ENCODE peak calls at places on chromosome 20, in seven cellular contexts. One of them, this sample, is unnamed.
A peak's percentile ranks its signal among the peaks of the same experiment; 100 is the strongest.

GRCh38 chr20:51404297-51405060 is 138.0 kb downstream of the NFATC2 start:
- DNase-seq in CD4-positive, CD25-positive, alpha-beta regulatory T cell: peak; percentile 86
- DNase-seq in iris pigment epithelial cell: peak; percentile 54
- DNase-seq in AG10803: no peak
- DNase-seq in cardiac fibroblast: peak; percentile 61
- DNase-seq in LoVo: no peak
- DNase-seq in NCI-H748 treated with DMSO at 0.1 percent for 48 hours: no peak
- DNase-seq in this sample: no peak

GRCh38 chr20:63023836-63024571 is 17.2 kb upstream of the BHLHE23 start:
- DNase-seq in CD4-positive, CD25-positive, alpha-beta regulatory T cell: no peak
- DNase-seq in iris pigment epithelial cell: no peak
- DNase-seq in AG10803: no peak
- DNase-seq in cardiac fibroblast: no peak
- DNase-seq in LoVo: no peak
- DNase-seq in NCI-H748 treated with DMSO at 0.1 percent for 48 hours: no peak
- DNase-seq in this sample: peak; percentile 21

GRCh38 chr20:56579261-56579660 is 46.2 kb downstream of the FAM209B start:
- DNase-seq in CD4-positive, CD25-positive, alpha-beta regulatory T cell: no peak
- DNase-seq in iris pigment epithelial cell: no peak
- DNase-seq in AG10803: no peak
- DNase-seq in cardiac fibroblast: no peak
- DNase-seq in LoVo: no peak
- DNase-seq in NCI-H748 treated with DMSO at 0.1 percent for 48 hours: no peak
- DNase-seq in this sample: no peak

GRCh38 chr20:36273414-36274247 is 32.5 kb upstream of the DLGAP4 start:
- DNase-seq in CD4-positive, CD25-positive, alpha-beta regulatory T cell: no peak
- DNase-seq in iris pigment epithelial cell: peak; percentile 18
- DNase-seq in AG10803: peak; percentile 13
- DNase-seq in cardiac fibroblast: peak; percentile 47
- DNase-seq in LoVo: peak; percentile 7
- DNase-seq in NCI-H748 treated with DMSO at 0.1 percent for 48 hours: no peak
- DNase-seq in this sample: no peak

GRCh38 chr20:57223648-57224489 is 42.6 kb downstream of the BMP7 start:
- DNase-seq in CD4-positive, CD25-positive, alpha-beta regulatory T cell: no peak
- DNase-seq in iris pigment epithelial cell: no peak
- DNase-seq in AG10803: peak; percentile 62
- DNase-seq in cardiac fibroblast: no peak
- DNase-seq in LoVo: peak; percentile 44
- DNase-seq in NCI-H748 treated with DMSO at 0.1 percent for 48 hours: no peak
- DNase-seq in this sample: no peak

GRCh38 chr20:5863040-5863811 is 87.1 kb downstream of the TRMT6 start:
- DNase-seq in CD4-positive, CD25-positive, alpha-beta regulatory T cell: no peak
- DNase-seq in iris pigment epithelial cell: peak; percentile 91
- DNase-seq in AG10803: peak; percentile 64
- DNase-seq in cardiac fibroblast: peak; percentile 91
- DNase-seq in LoVo: no peak
- DNase-seq in NCI-H748 treated with DMSO at 0.1 percent for 48 hours: no peak
- DNase-seq in this sample: peak; percentile 53

GRCh38 chr20:3282271-3283221 is 43.6 kb upstream of the SLC4A11 start:
- DNase-seq in CD4-positive, CD25-positive, alpha-beta regulatory T cell: no peak
- DNase-seq in iris pigment epithelial cell: no peak
- DNase-seq in AG10803: no peak
- DNase-seq in cardiac fibroblast: no peak
- DNase-seq in LoVo: no peak
- DNase-seq in NCI-H748 treated with DMSO at 0.1 percent for 48 hours: no peak
- DNase-seq in this sample: no peak

GRCh38 chr20:43900496-43900895 is 14.2 kb upstream of the TOX2 start:
- DNase-seq in CD4-positive, CD25-positive, alpha-beta regulatory T cell: no peak
- DNase-seq in iris pigment epithelial cell: no peak
- DNase-seq in AG10803: no peak
- DNase-seq in cardiac fibroblast: no peak
- DNase-seq in LoVo: no peak
- DNase-seq in NCI-H748 treated with DMSO at 0.1 percent for 48 hours: no peak
- DNase-seq in this sample: no peak

GRCh38 chr20:44706371-44707258 is 8.6 kb upstream of the CCN5 start:
- DNase-seq in CD4-positive, CD25-positive, alpha-beta regulatory T cell: no peak
- DNase-seq in iris pigment epithelial cell: no peak
- DNase-seq in AG10803: peak; percentile 89
- DNase-seq in cardiac fibroblast: peak; percentile 55
- DNase-seq in LoVo: no peak
- DNase-seq in NCI-H748 treated with DMSO at 0.1 percent for 48 hours: no peak
- DNase-seq in this sample: peak; percentile 13

GRCh38 chr20:41003143-41003932 is 25.3 kb upstream of the TOP1 start:
- DNase-seq in CD4-positive, CD25-positive, alpha-beta regulatory T cell: peak; percentile 84
- DNase-seq in iris pigment epithelial cell: peak; percentile 99
- DNase-seq in AG10803: peak; percentile 96
- DNase-seq in cardiac fibroblast: peak; percentile 99
- DNase-seq in LoVo: peak; percentile 92
- DNase-seq in NCI-H748 treated with DMSO at 0.1 percent for 48 hours: peak; percentile 49
- DNase-seq in this sample: peak; percentile 92

GRCh38 chr20:2524435-2525272 is 11.7 kb upstream of the TMC2 start:
- DNase-seq in CD4-positive, CD25-positive, alpha-beta regulatory T cell: peak; percentile 87
- DNase-seq in iris pigment epithelial cell: peak; percentile 68
- DNase-seq in AG10803: peak; percentile 65
- DNase-seq in cardiac fibroblast: peak; percentile 81
- DNase-seq in LoVo: peak; percentile 75
- DNase-seq in NCI-H748 treated with DMSO at 0.1 percent for 48 hours: peak; percentile 78
- DNase-seq in this sample: peak; percentile 89